ENCODE peak calls at places on chromosomes 2 and 18, in ten cellular contexts. D is mucosa of descending colon, S is lower lobe of right lung, W is RWPE2, N is heart right ventricle, U is A549, G is HCT116, O is right lobe of liver, A is foreskin keratinocyte, F is PC-3. J is an unnamed sample.

GRCh38 chr2:7357993-7358392 is 440.8 kb downstream of the RNF144A start:
- ATAC-seq in G (no peak), D (no peak), N (no peak), U (no peak), S (no peak), O (no peak), W (no peak), F (no peak), A (no peak), J (no peak)

GRCh38 chr2:105220604-105221003 is 20.9 kb upstream of the GPR45 start:
- ATAC-seq in G (no peak), S (no peak), W (no peak), U (no peak), A (no peak), N (no peak), F (no peak), O (no peak), D (no peak), J (no peak)

GRCh38 chr2:26537826-26538475 is 60.0 kb upstream of the OTOF start:
- ATAC-seq in G (no peak), D (no peak), N (no peak), S (no peak), W (no peak), A (no peak), F (no peak), U (no peak), O (no peak), J (no peak)

GRCh38 chr2:233117811-233118480 is 57.8 kb downstream of the INPP5D start:
- ATAC-seq in G (peak; percentile 25), D (no peak), F (no peak), O (no peak), S (no peak), A (no peak), U (peak; percentile 26), W (no peak), N (no peak), J (no peak)

GRCh38 chr2:219428469-219428868 is 6.2 kb upstream of the SPEG start:
- ATAC-seq in A (no peak), S (no peak), G (no peak), O (no peak), W (no peak), N (no peak), F (no peak), D (no peak), U (no peak), J (no peak)

GRCh38 chr2:26043862-26044736 is 10.2 kb downstream of the RAB10 start:
- ATAC-seq in N (peak; percentile 24), F (no peak), S (peak; percentile 61), G (no peak), W (peak; percentile 64), U (peak; percentile 32), D (peak; percentile 82), A (no peak), O (peak; percentile 94), J (no peak)

GRCh38 chr2:109645412-109646184 is 31.4 kb downstream of the SOWAHC start:
- ATAC-seq in N (no peak), F (no peak), A (no peak), D (no peak), S (no peak), G (no peak), O (no peak), W (no peak), U (no peak), J (no peak)

GRCh38 chr18:37084912-37085311 is 256.0 kb downstream of the KIAA1328 start:
- ATAC-seq in U (no peak), W (no peak), D (no peak), A (no peak), G (no peak), S (no peak), O (no peak), N (no peak), F (no peak), J (no peak)

GRCh38 chr18:36468161-36468560 is 170.6 kb downstream of the FHOD3 start:
- ATAC-seq in S (no peak), N (peak; percentile 74), U (no peak), F (no peak), G (no peak), A (no peak), W (no peak), O (no peak), D (no peak), J (no peak)

GRCh38 chr2:74278176-74278575 is 65.0 kb downstream of the SLC4A5 start:
- ATAC-seq in A (no peak), F (no peak), D (peak; percentile 91), S (no peak), N (peak; percentile 37), W (no peak), U (no peak), G (no peak), O (no peak), J (no peak)

GRCh38 chr2:102801098-102801718 is 39.4 kb downstream of the TMEM182 start:
- ATAC-seq in W (no peak), D (no peak), G (no peak), F (no peak), A (no peak), O (peak; percentile 37), N (peak; percentile 89), U (no peak), S (no peak), J (no peak)

GRCh38 chr2:138609446-138609845 is 107.9 kb downstream of the SPOPL start:
- ATAC-seq in D (no peak), N (no peak), A (no peak), W (no peak), S (no peak), O (no peak), G (no peak), F (no peak), U (no peak), J (no peak)

GRCh38 chr18:62281684-62282083 is 43.4 kb upstream of the TNFRSF11A start:
- ATAC-seq in U (no peak), N (no peak), W (peak; percentile 81), A (peak; percentile 86), D (no peak), F (peak; percentile 68), S (no peak), G (no peak), O (no peak), J (no peak)

GRCh38 chr2:222819722-222820333 is 41.0 kb upstream of the ACSL3 start:
- ATAC-seq in A (peak; percentile 51), G (no peak), F (no peak), W (peak; percentile 70), D (no peak), O (no peak), U (no peak), N (no peak), S (no peak), J (no peak)

DNA sequence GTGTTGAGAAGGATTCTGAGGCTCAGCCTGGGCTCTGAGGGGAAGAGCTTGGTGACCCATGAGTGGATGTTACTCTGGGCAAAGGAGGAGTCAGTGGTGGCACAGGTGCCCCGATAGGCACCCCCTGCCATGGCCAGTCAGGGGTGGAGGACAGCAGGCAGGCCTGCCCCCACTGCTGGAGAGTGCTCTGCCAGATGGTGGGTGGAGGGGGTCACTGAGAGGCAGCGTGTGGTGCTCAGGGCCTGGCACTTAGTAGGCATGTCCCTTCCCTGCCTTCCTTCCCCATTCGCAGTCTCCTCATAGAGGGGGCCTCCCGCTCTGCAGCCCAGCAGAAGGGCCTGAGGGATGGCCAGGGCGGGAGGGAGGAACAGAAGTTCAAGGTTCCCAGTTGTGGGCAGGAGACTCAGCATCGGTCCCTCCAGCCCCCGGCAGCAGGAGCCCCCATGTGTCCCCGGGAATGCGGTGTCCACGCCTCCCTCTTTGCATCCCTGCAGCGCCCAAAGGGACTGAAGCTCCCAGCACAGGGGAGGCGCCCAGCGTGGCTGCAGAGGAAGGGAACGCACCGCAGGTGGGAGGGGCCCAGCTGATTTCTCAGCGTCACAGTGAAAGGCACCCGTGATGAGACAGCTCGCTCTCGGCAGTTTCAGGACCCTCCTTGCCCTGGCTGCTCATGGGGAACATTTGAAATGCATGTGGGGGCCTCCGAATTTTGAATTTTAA is 5.7 kb upstream of the SNED1 start:
- ATAC-seq in W (no peak), S (no peak), D (no peak), A (no peak), F (no peak), U (no peak), G (no peak), N (no peak), O (no peak), J (no peak)
- H3K4me1 ChIP-seq in W (peaks cover 7% of the 10 kb centered on the region), S (peaks cover 58% of the 10 kb centered on the region), D (peaks cover 2% of the 10 kb centered on the region), A (no peaks in the 10 kb centered on the region), F (peaks cover 15% of the 10 kb centered on the region), U (peaks cover 15% of the 10 kb centered on the region), G (peaks cover 7% of the 10 kb centered on the region), N (peaks cover 26% of the 10 kb centered on the region), O (peaks cover 39% of the 10 kb centered on the region), J (peaks cover 13% of the 10 kb centered on the region)

GRCh38 chr2:54535599-54536195 is 79.6 kb downstream of the SPTBN1 start:
- ATAC-seq in U (no peak), O (peak; percentile 3), A (no peak), F (no peak), W (no peak), D (no peak), N (no peak), G (no peak), S (no peak), J (peak; percentile 19)
- H3K4me1 ChIP-seq in U (peaks cover 69% of the 10 kb centered on the region), O (peaks cover 7% of the 10 kb centered on the region), A (peaks cover 32% of the 10 kb centered on the region), F (peaks cover 44% of the 10 kb centered on the region), W (peaks cover 33% of the 10 kb centered on the region), D (peaks cover 28% of the 10 kb centered on the region), N (peaks cover 4% of the 10 kb centered on the region), G (peaks cover 8% of the 10 kb centered on the region), S (peaks cover 42% of the 10 kb centered on the region), J (peaks cover 3% of the 10 kb centered on the region)

DNA sequence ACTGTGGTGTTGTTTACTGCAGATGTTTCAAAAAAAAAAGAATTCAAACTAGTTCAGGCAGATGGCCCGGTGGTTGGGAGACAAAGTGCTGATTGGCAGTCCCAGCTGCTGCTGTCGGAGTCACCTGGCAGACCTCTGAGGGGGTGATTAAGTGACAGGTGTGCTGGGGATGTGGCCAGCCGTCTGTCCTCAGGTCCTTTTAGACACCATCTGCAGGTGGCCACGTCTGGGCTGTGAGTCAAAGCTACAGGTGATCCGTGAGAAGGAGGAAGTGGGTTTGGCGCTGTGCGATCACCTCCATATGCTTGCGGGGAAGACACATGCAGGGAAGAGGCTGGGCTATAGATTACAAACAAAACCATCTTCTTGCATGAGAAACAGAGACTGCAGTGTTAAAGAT is 88.1 kb downstream of the LYPD1 start:
- ATAC-seq in S (peak; percentile 38), N (no peak), F (peak; percentile 65), A (peak; percentile 95), O (no peak), U (no peak), W (peak; percentile 41), G (no peak), D (peak; percentile 92), J (no peak)
- H3K4me1 ChIP-seq in S (peaks cover 6% of the 10 kb centered on the region), N (no peaks in the 10 kb centered on the region), F (peaks cover 10% of the 10 kb centered on the region), A (no peaks in the 10 kb centered on the region), O (peaks cover 7% of the 10 kb centered on the region), U (no peaks in the 10 kb centered on the region), W (no peaks in the 10 kb centered on the region), G (no peaks in the 10 kb centered on the region), D (no peaks in the 10 kb centered on the region), J (no peaks in the 10 kb centered on the region)

DNA sequence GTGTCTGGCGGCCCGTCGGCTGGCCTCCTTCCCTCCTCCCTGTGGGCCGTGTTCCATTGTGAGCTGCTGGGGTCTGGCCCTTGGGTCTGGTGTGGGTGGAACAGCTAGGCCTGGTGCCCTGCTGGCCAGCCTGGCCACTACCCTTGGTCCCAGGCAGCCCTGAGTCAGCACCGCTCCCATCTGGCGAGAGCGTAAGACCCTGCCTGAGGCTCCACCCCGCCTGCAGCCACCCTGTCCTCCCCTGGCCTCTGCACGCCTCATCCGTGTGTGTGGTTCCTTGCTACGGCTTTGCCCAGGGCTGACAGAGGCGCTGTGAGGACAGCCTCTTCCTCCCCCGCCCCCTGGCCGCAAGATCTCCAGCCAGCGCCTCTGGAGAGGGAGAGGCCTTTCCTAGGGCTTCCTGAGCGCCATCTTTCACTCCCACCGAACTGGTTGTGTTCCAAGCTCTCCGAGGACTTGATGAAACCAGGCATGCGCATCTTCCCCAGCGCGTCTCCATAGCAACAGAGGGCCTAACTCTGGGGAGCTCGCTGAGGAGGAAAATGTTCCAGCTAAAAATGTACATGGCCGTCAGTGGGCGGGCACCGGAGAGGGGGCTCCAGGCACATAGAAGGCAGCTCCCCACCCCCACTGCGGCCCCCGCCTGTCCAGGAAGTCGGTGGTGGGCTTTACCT is 83.0 kb downstream of the STPG4 start:
- ATAC-seq in N (peak; percentile 81), G (no peak), A (no peak), U (no peak), D (peak; percentile 5), W (no peak), O (peak; percentile 26), F (no peak), S (peak; percentile 29), J (peak; percentile 66)
- H3K4me1 ChIP-seq in N (peaks cover 40% of the 10 kb centered on the region), G (peaks cover 66% of the 10 kb centered on the region), A (peaks cover 16% of the 10 kb centered on the region), U (peaks cover 81% of the 10 kb centered on the region), D (peaks cover 39% of the 10 kb centered on the region), W (peaks cover 34% of the 10 kb centered on the region), O (peaks cover 39% of the 10 kb centered on the region), F (peaks cover 54% of the 10 kb centered on the region), S (peaks cover 96% of the 10 kb centered on the region), J (peaks cover 91% of the 10 kb centered on the region)

J was measured in gastroesophageal sphincter.